ENCODE peak calls at places on chromosomes 12 and 14, in five cellular contexts. O is T-helper 17 cell; U is activated naive CD4-positive, alpha-beta T cell; W is effector CD8-positive, alpha-beta T cell; G is stimulated activated CD4-positive, alpha-beta T cell treated with anti-CD3 and anti-CD28 coated beads, TNF-alpha, amount 100 ng/mL, for 4 hours. Y is an unnamed sample.

GRCh38 chr12:25386823-25387134 is 136.1 kb upstream of the KRAS start:
- DNase-seq in W (no peak), G (no peak), U (peak; percentile 41), O (no peak), Y (no peak)

GRCh38 chr12:85843606-85844325 is 7.6 kb upstream of the RASSF9 start:
- DNase-seq in G (no peak), O (no peak), W (no peak), U (no peak), Y (no peak)

GRCh38 chr14:67251573-67252226 is 10.5 kb downstream of the PALS1 start:
- DNase-seq in G (no peak), O (no peak), W (no peak), U (no peak), Y (no peak)

GRCh38 chr14:106564058-106564643 is 1037.8 kb downstream of the TMEM121 start:
- DNase-seq in W (peak; percentile 47), G (peak; percentile 14), O (peak; percentile 29), U (peak; percentile 64), Y (peak; percentile 27)

GRCh38 chr12:59087077-59087673 is 166.9 kb upstream of the LRIG3 start:
- DNase-seq in U (no peak), W (no peak), O (no peak), G (no peak), Y (no peak)

GRCh38 chr12:53057816-53058500 is 8.1 kb downstream of the TNS2 start:
- DNase-seq in W (no peak), O (no peak), U (no peak), G (no peak), Y (no peak)

GRCh38 chr14:39169541-39169900 is 612 bp downstream of the TRAPPC6B start:
- DNase-seq in U (no peak), O (no peak), W (no peak), G (no peak), Y (no peak)

GRCh38 chr12:125124320-125124966 is 59.2 kb downstream of the AACS start:
- DNase-seq in W (no peak), G (no peak), O (no peak), U (no peak), Y (no peak)

GRCh38 chr12:85711735-85712390 is 124.3 kb downstream of the RASSF9 start:
- DNase-seq in W (no peak), O (no peak), U (no peak), G (no peak), Y (no peak)

GRCh38 chr14:69573841-69574265 is 818 bp downstream of the CCDC177 start:
- DNase-seq in G (no peak), U (no peak), O (no peak), W (no peak), Y (no peak)

GRCh38 chr12:79422060-79422812 is 268.5 kb downstream of the PAWR start:
- DNase-seq in U (no peak), G (no peak), O (no peak), W (no peak), Y (no peak)

GRCh38 chr14:34081126-34081575 is 130.3 kb upstream of the EGLN3 start:
- DNase-seq in W (no peak), U (no peak), O (no peak), G (no peak), Y (no peak)

GRCh38 chr14:30521899-30522736 is 36.8 kb upstream of the G2E3 start:
- DNase-seq in G (no peak), O (no peak), W (no peak), U (no peak), Y (no peak)

GRCh38 chr14:35285168-35285990 is 6.8 kb upstream of the PSMA6 start:
- DNase-seq in U (no peak), G (no peak), W (no peak), O (no peak), Y (no peak)

GRCh38 chr14:90500665-90501370 is 104.0 kb downstream of the CALM1 start:
- DNase-seq in U (no peak), O (no peak), W (no peak), G (no peak), Y (no peak)

GRCh38 chr14:94036328-94037167 is 10.4 kb downstream of the OTUB2 start:
- DNase-seq in G (peak; percentile 57), U (peak; percentile 65), W (peak; percentile 60), O (peak; percentile 48), Y (peak; percentile 58)

GRCh38 chr14:103527408-103528157 is 1.4 kb upstream of the TRMT61A start:
- DNase-seq in W (no peak), G (no peak), U (no peak), O (no peak), Y (no peak)

GRCh38 chr12:3727877-3728632 is 24.9 kb downstream of the CRACR2A start:
- DNase-seq in U (no peak), O (peak; percentile 17), W (no peak), G (no peak), Y (no peak)

GRCh38 chr12:94145231-94145979 is 3.0 kb upstream of the PLXNC1 start:
- DNase-seq in O (no peak), U (no peak), G (no peak), W (no peak), Y (no peak)

GRCh38 chr14:32933943-32934890 is 4.5 kb upstream of the NPAS3 start:
- DNase-seq in G (no peak), U (no peak), W (no peak), O (no peak), Y (no peak)

GRCh38 chr12:92059976-92060375 is 85.7 kb downstream of the BTG1 start:
- DNase-seq in W (no peak), U (no peak), O (no peak), G (no peak), Y (no peak)

GRCh38 chr14:102316048-102316745 is 3.3 kb upstream of the ZNF839 start:
- DNase-seq in W (peak; percentile 39), U (peak; percentile 16), O (peak; percentile 22), G (no peak), Y (no peak)

GRCh38 chr12:84508325-84508861 is 404.2 kb downstream of the SLC6A15 start:
- DNase-seq in U (no peak), G (no peak), O (no peak), W (no peak), Y (no peak)

GRCh38 chr12:119751961-119752360 is 84.0 kb downstream of the PRKAB1 start:
- DNase-seq in U (no peak), W (no peak), G (no peak), O (no peak), Y (no peak)

GRCh38 chr12:108117163-108117849 is 11.8 kb upstream of the WSCD2 start:
- DNase-seq in G (no peak), U (no peak), W (no peak), O (no peak), Y (no peak)

GRCh38 chr12:108079731-108080130 is 49.4 kb upstream of the WSCD2 start:
- DNase-seq in O (no peak), U (no peak), G (no peak), W (no peak), Y (no peak)

GRCh38 chr12:101298426-101298825 is 18.5 kb downstream of the UTP20 start:
- DNase-seq in W (no peak), O (no peak), U (no peak), G (no peak), Y (no peak)

GRCh38 chr14:64465208-64465821 is at the start of gene AKAP5:
- DNase-seq in O (peak; percentile 71), W (peak; percentile 47), U (peak; percentile 58), G (peak; percentile 33), Y (peak; percentile 44)

GRCh38 chr12:1429980-1430379 is 164.4 kb downstream of the FBXL14 start:
- DNase-seq in O (no peak), U (no peak), G (no peak), W (no peak), Y (no peak)

GRCh38 chr14:62301911-62302310 is 539.7 kb downstream of the SNAPC1 start:
- DNase-seq in W (no peak), G (no peak), U (no peak), O (no peak), Y (no peak)

GRCh38 chr12:84658877-84659276 is 253.7 kb downstream of the SLC6A15 start:
- DNase-seq in U (no peak), G (no peak), W (no peak), O (no peak), Y (no peak)

GRCh38 chr14:76937181-76938091 is 91.1 kb downstream of the IRF2BPL start:
- DNase-seq in U (no peak), O (no peak), W (no peak), G (no peak), Y (no peak)

GRCh38 chr12:43063642-43064041 is 474.1 kb upstream of the PRICKLE1 start:
- DNase-seq in G (no peak), W (no peak), O (no peak), U (no peak), Y (no peak)

GRCh38 chr14:44379292-44379977 is 127.6 kb downstream of the FSCB start:
- DNase-seq in G (no peak), W (no peak), O (no peak), U (no peak), Y (no peak)

GRCh38 chr14:50353126-50353525 is 41.0 kb downstream of the DMAC2L start:
- DNase-seq in G (no peak), W (no peak), U (no peak), O (no peak), Y (no peak)

GRCh38 chr14:55122441-55122986 is 6.5 kb upstream of the LGALS3 start:
- DNase-seq in O (no peak), G (no peak), U (no peak), W (no peak), Y (no peak)